ENCODE peak calls at places on chromosome 13, in five cellular contexts. L, Q, A, X and C are unnamed samples.

GRCh38 chr13:67620665-67621064 is 390.5 kb upstream of the PCDH9 start:
- DNase-seq in L (no peak), Q (no peak), A (no peak), X (no peak), C (no peak)

GRCh38 chr13:34412817-34413365 is 529.2 kb upstream of the NBEA start:
- DNase-seq in L (no peak), Q (peak), A (peak), X (no peak), C (peak)

GRCh38 chr13:51331354-51331861 is 8.1 kb upstream of the SERPINE3 start:
- DNase-seq in L (no peak), Q (no peak), A (no peak), X (no peak), C (no peak)

GRCh38 chr13:101624981-101625380 is 172.5 kb downstream of the ITGBL1 start:
- DNase-seq in L (no peak), Q (no peak), A (no peak), X (no peak), C (peak)

GRCh38 chr13:108496364-108497215 is 132.8 kb upstream of the MYO16 start:
- DNase-seq in L (no peak), Q (no peak), A (no peak), X (peak), C (no peak)

GRCh38 chr13:25214371-25215252 is 42.5 kb upstream of the AMER2 start:
- DNase-seq in L (no peak), Q (no peak), A (no peak), X (no peak), C (peak)

GRCh38 chr13:40445557-40445990 is 220.9 kb downstream of the FOXO1 start:
- DNase-seq in L (peak), Q (peak), A (peak), X (no peak), C (peak)

GRCh38 chr13:91398413-91399188 is at the start of gene GPC5:
- DNase-seq in L (no peak), Q (peak), A (peak), X (peak), C (peak)

GRCh38 chr13:62781866-62782265 is 1366.2 kb upstream of the PCDH20 start:
- DNase-seq in L (no peak), Q (no peak), A (no peak), X (no peak), C (peak)

GRCh38 chr13:35858665-35859064 is 272.5 kb downstream of the DCLK1 start:
- DNase-seq in L (no peak), Q (no peak), A (no peak), X (no peak), C (no peak)

GRCh38 chr13:36088001-36088400 is 43.2 kb downstream of the DCLK1 start:
- DNase-seq in L (no peak), Q (no peak), A (peak), X (no peak), C (peak)

GRCh38 chr13:107138987-107139386 is 571.0 kb upstream of the ARGLU1 start:
- DNase-seq in L (no peak), Q (peak), A (no peak), X (no peak), C (no peak)

GRCh38 chr13:45851171-45851889 is at the start of gene SIAH3:
- DNase-seq in L (no peak), Q (peak), A (no peak), X (peak), C (no peak)

GRCh38 chr13:24650157-24650556 is 30.1 kb upstream of the ATP12A start:
- DNase-seq in L (no peak), Q (no peak), A (no peak), X (no peak), C (no peak)

GRCh38 chr13:56189439-56189838 is 951.3 kb upstream of the PRR20A start:
- DNase-seq in L (no peak), Q (no peak), A (no peak), X (no peak), C (no peak)

GRCh38 chr13:57933606-57934005 is 302.1 kb downstream of the PCDH17 start:
- DNase-seq in L (no peak), Q (peak), A (no peak), X (no peak), C (no peak)

GRCh38 chr13:59806801-59807200 is 356.9 kb downstream of the DIAPH3 start:
- DNase-seq in L (no peak), Q (no peak), A (no peak), X (no peak), C (no peak)

GRCh38 chr13:92514420-92515125 is 712.0 kb upstream of the GPC6 start:
- DNase-seq in L (no peak), Q (no peak), A (no peak), X (no peak), C (no peak)

GRCh38 chr13:33119022-33119735 is 103.0 kb downstream of the KL start:
- DNase-seq in L (no peak), Q (no peak), A (peak), X (no peak), C (no peak)

GRCh38 chr13:52405767-52406494 is at the start of gene THSD1:
- DNase-seq in L (no peak), Q (peak), A (no peak), X (peak), C (peak)

GRCh38 chr13:51420681-51421476 is 32.0 kb downstream of the INTS6 start:
- DNase-seq in L (no peak), Q (no peak), A (no peak), X (no peak), C (no peak)

GRCh38 chr13:51453959-51454703 is 1.3 kb upstream of the INTS6 start:
- DNase-seq in L (no peak), Q (peak), A (peak), X (peak), C (peak)

GRCh38 chr13:87798536-87798935 is 127.4 kb downstream of the SLITRK5 start:
- DNase-seq in L (no peak), Q (no peak), A (no peak), X (no peak), C (no peak)

GRCh38 chr13:45718063-45718462 is 15.9 kb downstream of the CBY2 start:
- DNase-seq in L (no peak), Q (no peak), A (no peak), X (peak), C (peak)

GRCh38 chr13:32031025-32031814 is at the start of gene FRY:
- DNase-seq in L (no peak), Q (peak), A (peak), X (peak), C (peak)

GRCh38 chr13:69571606-69572323 is 535.9 kb upstream of the ATXN8OS start:
- DNase-seq in L (no peak), Q (no peak), A (no peak), X (no peak), C (no peak)

GRCh38 chr13:72437458-72437857 is 290.0 kb downstream of the MZT1 start:
- DNase-seq in L (peak), Q (no peak), A (no peak), X (no peak), C (peak)

GRCh38 chr13:50596776-50597203 is 246.7 kb downstream of the DLEU7 start:
- DNase-seq in L (no peak), Q (no peak), A (no peak), X (no peak), C (no peak)

GRCh38 chr13:59538512-59538911 is 625.2 kb downstream of the DIAPH3 start:
- DNase-seq in L (no peak), Q (no peak), A (no peak), X (peak), C (no peak)

GRCh38 chr13:114064516-114065140 is 67.8 kb downstream of the RASA3 start:
- DNase-seq in L (no peak), Q (peak), A (peak), X (no peak), C (peak)
- TF ChIP-seq EZH2 in L (no peak), Q (no peak), A (no peak), X (no peak), C (no peak)

GRCh38 chr13:27622102-27622820 is 569 bp downstream of the POLR1D start:
- DNase-seq in L (no peak), Q (peak), A (no peak), X (peak), C (peak)
- TF ChIP-seq CTCF in L (no peak), Q (peak), A (peak), X (peak), C (peak)

GRCh38 chr13:48527955-48528354 is 4.9 kb downstream of the RCBTB2 start:
- DNase-seq in L (no peak), Q (no peak), A (no peak), X (no peak), C (no peak)
- TF ChIP-seq EZH2 in L (no peak), Q (no peak), A (no peak), X (no peak), C (no peak)

GRCh38 chr13:110812111-110812868 is 98.8 kb downstream of the ING1 start:
- DNase-seq in L (no peak), Q (peak), A (no peak), X (no peak), C (no peak)

GRCh38 chr13:110815471-110816204 is 99.2 kb downstream of the ANKRD10 start:
- DNase-seq in L (no peak), Q (no peak), A (peak), X (no peak), C (peak)

GRCh38 chr13:110812869-110813645 is 99.6 kb downstream of the ING1 start:
- DNase-seq in L (no peak), Q (no peak), A (no peak), X (no peak), C (no peak)

GRCh38 chr13:110811751-110812110 is 98.2 kb downstream of the ING1 start:
- DNase-seq in L (no peak), Q (no peak), A (no peak), X (no peak), C (no peak)

GRCh38 chr13:110813646-110814624 is 100.4 kb downstream of the ING1 start:
- DNase-seq in L (no peak), Q (no peak), A (no peak), X (no peak), C (no peak)
- TF ChIP-seq CTCF in L (peak), Q (no peak), A (peak), X (no peak), C (peak)

GRCh38 chr13:27978301-27978968 is 9.3 kb upstream of the CDX2 start:
- DNase-seq in L (no peak), Q (no peak), A (no peak), X (peak), C (no peak)
- TF ChIP-seq EZH2 in L (no peak), Q (peak), A (no peak), X (no peak), C (no peak)

DNA sequence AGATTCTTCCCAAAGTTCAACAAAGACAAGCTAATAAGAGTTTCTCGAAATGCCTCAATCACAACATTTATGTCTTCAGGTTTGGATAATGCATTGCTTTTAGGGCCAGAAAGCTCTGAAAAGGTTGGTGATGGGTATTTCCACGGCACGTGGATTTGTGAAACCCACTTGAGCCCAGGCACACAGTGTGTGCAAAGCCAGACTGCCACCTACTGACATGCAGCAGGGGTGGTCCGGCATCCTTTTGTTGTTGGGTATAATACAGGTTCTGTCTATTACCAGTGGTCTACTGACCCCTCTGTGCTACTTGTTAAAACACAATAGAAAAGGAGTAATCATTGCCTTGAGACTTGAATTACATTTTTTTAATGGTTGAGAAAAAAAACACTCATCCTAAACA is 225.6 kb downstream of the RAP2A start:
- DNase-seq in L (no peak), Q (peak), A (no peak), X (peak), C (no peak)
- TF ChIP-seq CTCF in L (peak), Q (peak), A (peak), X (peak), C (peak)

GRCh38 chr13:20161951-20162300 is 1.1 kb upstream of the GJA3 start:
- DNase-seq in L (no peak), Q (no peak), A (no peak), X (no peak), C (no peak)
- TF ChIP-seq EZH2 in L (no peak), Q (no peak), A (no peak), X (no peak), C (no peak)

DNA sequence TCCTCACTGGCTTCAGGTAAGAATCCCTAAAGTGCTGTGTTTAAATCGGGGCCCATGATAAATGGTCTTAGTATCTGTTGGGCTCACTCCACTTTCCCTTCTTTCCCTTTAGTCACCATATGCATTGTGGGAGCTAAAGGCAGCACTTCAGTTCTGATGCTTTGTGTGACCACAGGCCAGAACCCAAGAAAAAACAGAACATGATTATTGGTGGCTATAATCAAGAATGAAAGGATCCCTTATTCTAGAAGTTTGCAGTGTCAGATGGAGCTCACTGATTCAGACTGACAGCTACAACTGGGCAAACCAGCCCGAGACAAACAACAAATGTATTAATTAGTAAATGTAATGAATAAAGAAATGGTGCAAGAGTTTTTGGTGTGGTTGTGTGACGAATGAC is 57.3 kb upstream of the POMP start:
- DNase-seq in L (no peak), Q (no peak), A (no peak), X (no peak), C (no peak)
- TF ChIP-seq CTCF in L (no peak), Q (no peak), A (no peak), X (no peak), C (no peak)

GRCh38 chr13:42047561-42048322 is 706 bp upstream of the DGKH start:
- DNase-seq in L (no peak), Q (peak), A (peak), X (peak), C (peak)
- TF ChIP-seq EZH2 in L (no peak), Q (no peak), A (no peak), X (no peak), C (no peak)